ENCODE peak calls at places on chromosomes 6 and 20, in eight cellular contexts. L, O, U, J, B, M, Y and F are unnamed samples.
A peak's percentile ranks its signal among the peaks of the same experiment; 100 is the strongest.

GRCh38 chr6:84220809-84221409 is 6.5 kb downstream of the CEP162 start:
- DNase-seq in L (peak; percentile 44), O (peak; percentile 10), U (no peak), J (peak; percentile 7), B (peak; percentile 16), M (no peak), Y (no peak), F (no peak)

GRCh38 chr6:39812853-39813533 is 20.8 kb downstream of the DAAM2 start:
- DNase-seq in L (no peak), O (no peak), U (no peak), J (no peak), B (no peak), M (peak; percentile 36), Y (no peak), F (no peak)

GRCh38 chr20:10696650-10697049 is 22.9 kb upstream of the JAG1 start:
- DNase-seq in L (peak; percentile 75), O (no peak), U (no peak), J (no peak), B (peak; percentile 39), M (no peak), Y (peak; percentile 34), F (no peak)

GRCh38 chr6:151765444-151765886 is 42.0 kb upstream of the ESR1 start:
- DNase-seq in L (peak; percentile 82), O (peak; percentile 64), U (peak; percentile 60), J (peak; percentile 61), B (peak; percentile 61), M (no peak), Y (peak; percentile 79), F (peak; percentile 39)

GRCh38 chr6:43172127-43173007 is 1.3 kb downstream of the SRF start:
- DNase-seq in L (peak; percentile 34), O (no peak), U (no peak), J (peak; percentile 74), B (peak; percentile 82), M (no peak), Y (peak; percentile 29), F (no peak)

GRCh38 chr6:100347901-100348550 is 116.7 kb downstream of the SIM1 start:
- DNase-seq in L (no peak), O (no peak), U (no peak), J (no peak), B (no peak), M (no peak), Y (no peak), F (no peak)

GRCh38 chr6:3808759-3809514 is 40.2 kb upstream of the FAM50B start:
- DNase-seq in L (no peak), O (peak; percentile 66), U (peak; percentile 85), J (no peak), B (no peak), M (no peak), Y (peak; percentile 50), F (peak; percentile 86)

GRCh38 chr20:45378191-45378590 is at the start of gene TP53TG5:
- DNase-seq in L (no peak), O (no peak), U (no peak), J (no peak), B (no peak), M (no peak), Y (no peak), F (no peak)

GRCh38 chr6:128932061-128932460 is 49.1 kb downstream of the LAMA2 start:
- DNase-seq in L (no peak), O (no peak), U (no peak), J (no peak), B (no peak), M (no peak), Y (no peak), F (no peak)

GRCh38 chr20:57882451-57883161 is 172.8 kb upstream of the PMEPA1 start:
- DNase-seq in L (no peak), O (no peak), U (peak; percentile 70), J (no peak), B (no peak), M (no peak), Y (no peak), F (no peak)

GRCh38 chr6:56802570-56802969 is 152.3 kb upstream of the BEND6 start:
- DNase-seq in L (no peak), O (no peak), U (no peak), J (no peak), B (no peak), M (no peak), Y (peak; percentile 68), F (no peak)

GRCh38 chr20:6663104-6663503 is 104.4 kb upstream of the BMP2 start:
- DNase-seq in L (peak; percentile 62), O (no peak), U (no peak), J (no peak), B (no peak), M (no peak), Y (no peak), F (no peak)

GRCh38 chr20:46000571-46001145 is 8.1 kb upstream of the MMP9 start:
- DNase-seq in L (peak; percentile 61), O (no peak), U (no peak), J (no peak), B (no peak), M (no peak), Y (no peak), F (no peak)

GRCh38 chr6:157034433-157035230 is 257.5 kb downstream of the ARID1B start:
- DNase-seq in L (peak; percentile 77), O (peak; percentile 36), U (peak; percentile 43), J (peak; percentile 55), B (peak; percentile 51), M (no peak), Y (peak; percentile 54), F (no peak)

DNA sequence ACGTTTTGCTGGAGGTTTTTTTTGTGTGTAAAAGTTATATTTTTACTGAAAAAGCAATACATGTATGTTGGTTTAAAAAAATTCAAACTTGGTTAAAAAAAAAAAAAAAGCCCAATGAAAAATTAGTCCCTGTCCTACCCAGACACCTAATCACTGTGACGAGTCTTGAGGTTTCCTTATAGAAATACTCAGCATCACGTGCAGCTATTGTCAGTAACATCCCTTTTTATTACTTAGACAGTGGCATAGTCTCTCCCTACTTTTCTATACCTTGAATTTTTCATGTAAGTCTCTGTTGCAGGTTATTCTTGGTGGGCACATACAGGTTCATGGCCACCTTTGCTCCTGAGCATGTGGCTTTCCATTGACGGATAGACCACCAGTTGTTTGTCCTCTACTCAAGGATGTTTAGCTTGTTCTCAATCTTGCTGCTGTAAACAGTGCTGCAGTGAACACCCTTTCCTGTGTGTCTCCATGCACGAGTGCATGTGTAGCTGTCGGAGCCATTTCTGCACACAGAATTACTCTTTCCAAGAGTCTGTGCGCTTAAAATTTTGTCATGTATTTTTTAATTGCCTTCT is 70.7 kb upstream of the MYL9 start:
- DNase-seq in L (no peak), O (no peak), U (no peak), J (no peak), B (no peak), M (no peak), Y (no peak), F (no peak)
- H3K4me1 ChIP-seq in L (peaks cover 34% of the 10 kb centered on the region), O (peaks cover 54% of the 10 kb centered on the region), U (peaks cover 99% of the 10 kb centered on the region), J (peaks cover 58% of the 10 kb centered on the region), B (peaks cover 23% of the 10 kb centered on the region), M (peaks cover 51% of the 10 kb centered on the region), Y (peaks cover 94% of the 10 kb centered on the region), F (peaks cover 59% of the 10 kb centered on the region)

GRCh38 chr6:26022166-26022510 is 59.5 kb downstream of the TRIM38 start:
- DNase-seq in L (peak; percentile 67), O (peak; percentile 71), U (no peak), J (peak; percentile 45), B (peak; percentile 71), M (peak; percentile 59), Y (no peak), F (no peak)
- TF ChIP-seq REST in L (no peak), O (no peak), U (no peak), J (no peak), B (no peak), M (no peak), Y (no peak), F (no peak)

DNA sequence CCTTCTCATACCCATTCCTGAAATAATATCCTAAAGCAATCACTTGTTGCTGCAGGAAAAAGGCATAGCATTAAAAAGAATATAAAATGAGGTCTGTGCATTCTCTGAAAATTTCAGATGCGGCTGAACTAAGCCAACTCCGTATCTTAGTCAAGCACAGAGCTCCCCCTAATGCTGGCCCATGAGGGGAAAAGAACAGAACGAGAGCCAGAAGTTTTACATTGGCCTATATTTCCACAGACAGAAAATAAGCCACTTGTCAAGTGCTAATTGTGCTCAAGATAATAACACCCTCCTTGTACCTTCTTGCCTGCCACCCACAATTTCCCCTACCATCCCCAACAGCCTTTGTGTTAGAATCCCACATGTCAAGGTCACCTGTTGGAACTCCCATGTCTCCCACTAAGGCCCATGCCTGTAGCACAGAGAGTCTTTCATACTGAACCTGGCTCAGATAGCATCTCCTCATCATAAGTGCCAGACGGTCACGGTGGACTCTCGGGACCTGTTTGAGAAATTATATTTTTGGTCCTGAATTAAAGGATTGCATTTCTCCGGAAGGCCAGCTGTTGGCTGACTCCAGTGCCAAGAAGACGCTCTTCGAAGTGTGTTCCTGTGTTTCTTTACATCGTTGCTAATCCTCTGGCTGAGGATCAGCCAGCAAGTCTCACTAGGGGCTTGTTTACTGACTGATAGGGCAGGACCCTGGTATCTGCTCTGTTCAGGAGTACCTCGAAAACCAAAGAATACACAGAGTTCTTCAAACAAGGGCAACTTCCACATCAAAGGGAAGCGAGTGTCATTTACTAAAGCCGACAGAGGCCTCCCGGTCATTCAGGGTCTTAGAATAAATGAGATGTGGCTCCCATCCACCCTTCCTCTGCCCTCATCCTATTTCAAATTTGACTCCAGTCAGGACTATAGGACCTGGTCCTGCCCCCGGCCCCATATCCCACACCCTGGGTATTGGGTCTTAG is 183.4 kb upstream of the FBXL4 start:
- DNase-seq in L (peak; percentile 43), O (no peak), U (no peak), J (no peak), B (no peak), M (no peak), Y (peak; percentile 7), F (no peak)
- TF ChIP-seq CTCF in L (peak; percentile 69), O (no peak), U (no peak), J (no peak), B (no peak), M (no peak), Y (no peak), F (peak; percentile 22)

GRCh38 chr20:53920647-53921245 is 149.6 kb downstream of the BCAS1 start:
- DNase-seq in L (no peak), O (no peak), U (no peak), J (no peak), B (no peak), M (no peak), Y (no peak), F (no peak)

GRCh38 chr20:53918010-53918311 is 152.4 kb downstream of the BCAS1 start:
- DNase-seq in L (no peak), O (no peak), U (no peak), J (no peak), B (no peak), M (no peak), Y (no peak), F (no peak)

GRCh38 chr20:53917145-53918009 is 153.0 kb downstream of the BCAS1 start:
- DNase-seq in L (no peak), O (no peak), U (no peak), J (peak; percentile 73), B (peak; percentile 53), M (peak; percentile 93), Y (no peak), F (no peak)

GRCh38 chr20:53919886-53920285 is 150.5 kb downstream of the BCAS1 start:
- DNase-seq in L (no peak), O (no peak), U (no peak), J (no peak), B (no peak), M (no peak), Y (no peak), F (no peak)

DNA sequence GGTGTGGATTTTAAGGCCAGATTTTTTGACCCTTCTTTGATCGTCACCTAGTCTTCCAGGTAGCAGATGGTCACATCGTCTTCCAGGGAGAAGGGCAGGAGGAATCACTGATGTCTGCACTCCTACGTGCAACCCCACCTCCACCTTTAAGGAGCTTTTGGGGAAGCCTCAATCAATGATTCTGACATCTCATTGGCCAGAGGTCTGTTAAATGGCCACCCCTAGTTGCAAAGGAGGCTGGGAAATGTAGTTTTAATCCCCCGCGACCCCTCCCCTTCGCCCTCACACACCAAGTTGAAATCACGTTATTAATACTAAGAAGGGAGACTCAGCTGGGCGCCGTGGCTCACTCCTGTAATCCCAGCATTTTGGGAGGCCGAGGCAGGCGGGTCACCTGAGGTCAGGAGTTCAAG is 151.4 kb downstream of the BCAS1 start:
- DNase-seq in L (peak; percentile 96), O (no peak), U (no peak), J (peak; percentile 52), B (peak; percentile 48), M (no peak), Y (no peak), F (no peak)
- H3K4me1 ChIP-seq in L (peaks cover 53% of the 10 kb centered on the region), O (peaks cover 9% of the 10 kb centered on the region), U (peaks cover 36% of the 10 kb centered on the region), J (peaks cover 37% of the 10 kb centered on the region), B (peaks cover 14% of the 10 kb centered on the region), M (peaks cover 53% of the 10 kb centered on the region), Y (peaks cover 61% of the 10 kb centered on the region), F (peaks cover 40% of the 10 kb centered on the region)